ENCODE peak calls at places on chromosomes 12 and 14, in eight cellular contexts. K is fibroblast of lung; U is CD8-positive, alpha-beta T cell; V is IMR-90; A is thyroid gland; D is tibial nerve; X is K562; S is body of pancreas. O is an unnamed sample.

GRCh38 chr12:96143392-96143791 is 50.8 kb upstream of the ELK3 start:
- DNase-seq in K (no peak), U (no peak), V (no peak), A (no peak), D (no peak), X (no peak), S (no peak), O (no peak)

GRCh38 chr14:51610766-51611165 is 40.9 kb upstream of the FRMD6 start:
- DNase-seq in K (no peak), U (no peak), V (no peak), A (no peak), D (no peak), X (no peak), S (no peak), O (no peak)

GRCh38 chr14:50347521-50347920 is 35.4 kb downstream of the DMAC2L start:
- DNase-seq in K (peak; percentile 66), U (no peak), V (peak; percentile 69), A (peak; percentile 19), D (no peak), X (peak; percentile 59), S (peak; percentile 27), O (no peak)

GRCh38 chr12:129212221-129212630 is 358.9 kb downstream of the GLT1D1 start:
- DNase-seq in K (no peak), U (no peak), V (no peak), A (no peak), D (no peak), X (no peak), S (no peak), O (no peak)

GRCh38 chr14:73567365-73567764 is 1.6 kb upstream of the ACOT2 start:
- DNase-seq in K (no peak), U (no peak), V (no peak), A (no peak), D (no peak), X (no peak), S (no peak), O (no peak)

GRCh38 chr12:132551271-132552120 is 58.9 kb downstream of the LRCOL1 start:
- DNase-seq in K (no peak), U (no peak), V (no peak), A (no peak), D (no peak), X (no peak), S (no peak), O (no peak)

GRCh38 chr14:76947078-76947837 is 81.2 kb downstream of the IRF2BPL start:
- DNase-seq in K (peak; percentile 94), U (peak; percentile 80), V (peak; percentile 88), A (peak; percentile 99), D (peak; percentile 60), X (peak; percentile 68), S (peak; percentile 96), O (peak; percentile 88)

GRCh38 chr12:109764123-109764522 is 50.5 kb downstream of the FAM222A start:
- DNase-seq in K (no peak), U (no peak), V (no peak), A (no peak), D (no peak), X (no peak), S (no peak), O (no peak)

GRCh38 chr12:131102991-131103609 is 149.4 kb downstream of the ADGRD1 start:
- DNase-seq in K (no peak), U (no peak), V (no peak), A (no peak), D (no peak), X (no peak), S (no peak), O (no peak)

GRCh38 chr14:21112267-21112666 is 11.4 kb downstream of the TMEM253 start:
- DNase-seq in K (no peak), U (no peak), V (no peak), A (no peak), D (no peak), X (no peak), S (no peak), O (no peak)

GRCh38 chr12:65881348-65881961 is 57.2 kb downstream of the HMGA2 start:
- DNase-seq in K (peak; percentile 94), U (no peak), V (peak; percentile 75), A (peak; percentile 70), D (peak; percentile 51), X (no peak), S (peak; percentile 43), O (no peak)

GRCh38 chr12:28558232-28558631 is 368.0 kb downstream of the CCDC91 start:
- DNase-seq in K (no peak), U (no peak), V (no peak), A (no peak), D (no peak), X (no peak), S (no peak), O (no peak)

GRCh38 chr14:58607571-58608317 is 30.0 kb upstream of the DACT1 start:
- DNase-seq in K (peak; percentile 29), U (no peak), V (peak; percentile 87), A (no peak), D (no peak), X (no peak), S (no peak), O (no peak)

GRCh38 chr12:131126662-131127173 is 173.0 kb downstream of the ADGRD1 start:
- DNase-seq in K (no peak), U (no peak), V (no peak), A (no peak), D (no peak), X (no peak), S (no peak), O (no peak)

GRCh38 chr12:10154145-10154496 is 17.8 kb downstream of the OLR1 start:
- DNase-seq in K (no peak), U (no peak), V (no peak), A (no peak), D (no peak), X (no peak), S (no peak), O (no peak)

GRCh38 chr14:20516921-20517320 is 11.6 kb downstream of the RNASE10 start:
- DNase-seq in K (peak; percentile 58), U (no peak), V (peak; percentile 89), A (no peak), D (no peak), X (no peak), S (no peak), O (no peak)

GRCh38 chr12:46110220-46110700 is 119.9 kb upstream of the SCAF11 start:
- DNase-seq in K (no peak), U (no peak), V (no peak), A (peak; percentile 56), D (no peak), X (no peak), S (peak; percentile 62), O (no peak)

GRCh38 chr12:125861299-125862281 is 796.4 kb downstream of the AACS start:
- DNase-seq in K (no peak), U (no peak), V (no peak), A (peak; percentile 22), D (peak; percentile 24), X (peak; percentile 17), S (peak; percentile 95), O (peak; percentile 78)

DNA sequence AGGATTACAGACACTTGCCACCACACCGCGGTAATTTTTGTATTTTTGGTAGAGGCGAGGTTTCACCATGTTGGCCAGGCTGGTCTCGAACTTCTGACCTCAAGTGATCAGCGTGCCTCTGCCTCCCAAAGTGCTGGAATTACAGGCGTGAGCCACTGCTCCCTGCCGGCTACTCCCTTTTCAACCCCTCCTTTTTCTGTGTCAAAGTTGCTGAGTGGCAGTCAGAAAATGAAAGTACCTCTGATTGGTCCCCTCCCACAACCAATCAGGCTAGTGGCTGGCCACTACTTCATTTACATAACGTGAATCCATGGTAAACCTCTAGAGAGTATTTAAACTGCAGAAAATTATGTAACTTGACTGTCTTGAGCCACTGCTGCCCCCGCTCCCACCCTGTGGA is 5.9 kb downstream of the RESF1 start:
- DNase-seq in K (no peak), U (peak; percentile 64), V (no peak), A (no peak), D (no peak), X (no peak), S (no peak), O (no peak)
- H3K36me3 ChIP-seq in K (no peaks in the 10 kb centered on the region), U (peaks cover 32% of the 10 kb centered on the region), V (peaks cover 5% of the 10 kb centered on the region), A (no peaks in the 10 kb centered on the region), D (peaks cover 57% of the 10 kb centered on the region), X (peaks cover 88% of the 10 kb centered on the region), S (no peaks in the 10 kb centered on the region), O (peaks cover 42% of the 10 kb centered on the region)

DNA sequence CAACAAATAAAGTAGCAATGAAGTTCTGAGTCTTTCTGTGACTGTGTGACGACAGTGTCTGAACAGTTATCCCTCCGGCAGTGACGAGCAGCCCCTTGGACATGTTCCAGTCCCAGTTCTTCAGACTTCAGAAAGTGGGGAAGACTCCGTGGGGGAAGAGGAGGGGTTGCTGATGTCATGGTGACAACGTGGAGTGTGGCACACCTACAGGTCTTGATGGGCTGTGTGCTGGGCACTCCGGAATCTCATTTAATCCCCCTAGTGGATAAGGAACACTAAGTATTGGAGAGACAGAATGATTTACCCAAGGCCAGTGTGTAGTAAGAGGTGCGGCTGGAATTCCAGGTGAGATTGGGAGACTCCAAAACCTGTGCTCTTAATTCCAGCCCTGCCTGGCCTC is 280.2 kb downstream of the CACNA1C start:
- DNase-seq in K (peak; percentile 32), U (no peak), V (peak; percentile 61), A (no peak), D (no peak), X (no peak), S (no peak), O (no peak)
- H3K4me1 ChIP-seq in K (peaks cover 31% of the 10 kb centered on the region), U (no peaks in the 10 kb centered on the region), V (peaks cover 31% of the 10 kb centered on the region), A (peaks cover 28% of the 10 kb centered on the region), D (no peaks in the 10 kb centered on the region), X (peaks cover 3% of the 10 kb centered on the region), S (no peaks in the 10 kb centered on the region), O (no peaks in the 10 kb centered on the region)

DNA sequence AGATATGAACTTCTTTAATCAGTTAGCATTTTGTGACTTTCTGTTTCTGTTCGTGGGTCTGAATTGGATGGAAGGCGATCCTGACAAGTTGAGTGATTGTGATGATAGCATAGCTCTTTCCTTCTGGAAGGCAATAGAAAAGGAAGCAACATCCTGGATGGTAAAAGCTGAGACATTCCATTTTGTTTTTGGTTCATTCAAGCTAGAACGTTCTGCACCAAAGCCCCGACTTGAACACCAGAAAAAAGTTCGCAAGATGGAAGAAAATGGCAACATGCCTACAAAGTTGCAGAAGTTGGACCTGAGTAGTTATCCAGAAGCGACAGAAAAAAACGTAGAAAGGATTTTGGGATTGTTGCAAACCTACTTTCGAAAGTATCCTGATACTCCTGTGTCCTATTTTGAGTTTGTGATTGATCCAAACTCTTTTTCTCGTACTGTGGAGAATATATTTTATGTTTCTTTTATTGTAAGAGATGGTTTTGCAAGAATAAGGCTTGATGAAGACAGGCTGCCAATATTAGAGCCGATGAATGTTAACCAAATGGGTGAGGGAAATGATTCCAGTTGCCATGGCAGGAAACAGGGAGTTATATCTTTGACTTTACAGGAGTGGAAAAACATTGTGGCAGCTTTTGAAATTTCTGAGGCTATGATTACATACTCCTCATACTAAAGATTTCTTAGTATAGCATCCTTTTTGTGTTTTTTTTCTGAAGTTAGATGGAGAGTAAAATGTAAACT is 894 bp downstream of the EID3 start:
- DNase-seq in K (no peak), U (no peak), V (no peak), A (no peak), D (no peak), X (no peak), S (no peak), O (no peak)
- H3K36me3 ChIP-seq in K (no peaks in the 10 kb centered on the region), U (no peaks in the 10 kb centered on the region), V (peaks cover 18% of the 10 kb centered on the region), A (peaks cover 3% of the 10 kb centered on the region), D (no peaks in the 10 kb centered on the region), X (peaks cover 82% of the 10 kb centered on the region), S (no peaks in the 10 kb centered on the region), O (no peaks in the 10 kb centered on the region)

DNA sequence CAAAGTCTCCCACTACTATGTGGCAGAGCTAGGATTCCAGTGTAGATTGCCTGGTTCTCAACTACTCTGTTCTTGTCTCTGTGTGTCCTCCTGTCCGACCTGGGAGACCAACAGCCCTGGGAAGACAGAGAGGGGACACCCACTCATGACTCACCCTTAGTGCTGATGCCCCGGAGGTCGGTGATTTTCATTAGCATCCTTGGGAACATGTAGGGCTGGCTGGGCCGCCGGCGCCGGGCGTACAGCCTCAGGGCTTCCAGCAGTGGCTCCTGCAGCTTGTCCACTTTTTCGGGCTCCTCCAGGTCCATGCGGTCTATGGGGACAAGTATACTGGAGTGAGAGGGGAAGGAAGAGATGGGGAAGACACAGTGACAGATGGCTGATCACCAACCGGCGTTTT is 5.9 kb upstream of the ITGB7 start:
- DNase-seq in K (no peak), U (no peak), V (no peak), A (no peak), D (no peak), X (no peak), S (no peak), O (no peak)
- H3K4me1 ChIP-seq in K (peaks cover 15% of the 10 kb centered on the region), U (peaks cover 55% of the 10 kb centered on the region), V (peaks cover 16% of the 10 kb centered on the region), A (peaks cover 24% of the 10 kb centered on the region), D (peaks cover 24% of the 10 kb centered on the region), X (peaks cover 36% of the 10 kb centered on the region), S (peaks cover 19% of the 10 kb centered on the region), O (peaks cover 15% of the 10 kb centered on the region)